ENCODE peak calls at places on chromosome 4, in six cellular contexts. C, B, H, Q, F and R are unnamed samples.

GRCh38 chr4:127400736-127401346 is 231.9 kb upstream of the INTU start:
- DNase-seq in B (peak), Q (peak), C (no peak), F (peak), H (peak), R (peak)

GRCh38 chr4:35697203-35697736 is 547.0 kb downstream of the ARAP2 start:
- DNase-seq in F (no peak), H (no peak), C (no peak), B (no peak), Q (no peak), R (no peak)

GRCh38 chr4:48254381-48255072 is 15.1 kb downstream of the TEC start:
- DNase-seq in H (peak), B (no peak), Q (no peak), C (no peak), F (no peak), R (no peak)

GRCh38 chr4:99715286-99715685 is 57.7 kb upstream of the C4orf54 start:
- DNase-seq in F (no peak), B (no peak), C (no peak), H (no peak), Q (no peak), R (no peak)

GRCh38 chr4:82737354-82737753 is 61.2 kb downstream of the SCD5 start:
- DNase-seq in B (no peak), F (no peak), H (no peak), Q (no peak), C (no peak), R (no peak)

GRCh38 chr4:118767109-118767508 is 68.8 kb downstream of the SEC24D start:
- DNase-seq in B (no peak), Q (no peak), F (no peak), H (no peak), C (no peak), R (no peak)

GRCh38 chr4:108620933-108621905 is 843 bp downstream of the RPL34 start:
- DNase-seq in F (no peak), B (no peak), Q (no peak), C (no peak), H (peak), R (no peak)

GRCh38 chr4:8653326-8654000 is 60.9 kb downstream of the CPZ start:
- DNase-seq in C (no peak), H (no peak), F (peak), B (no peak), Q (no peak), R (no peak)

GRCh38 chr4:7073526-7074390 is 5.9 kb upstream of the GRPEL1 start:
- DNase-seq in F (no peak), C (no peak), B (peak), H (peak), Q (no peak), R (peak)

GRCh38 chr4:76584235-76585152 is 149.5 kb downstream of the SHROOM3 start:
- DNase-seq in H (peak), C (no peak), Q (no peak), F (no peak), B (no peak), R (no peak)

GRCh38 chr4:7429601-7430078 is 5.1 kb downstream of the PSAPL1 start:
- DNase-seq in C (no peak), Q (no peak), H (no peak), B (no peak), F (peak), R (no peak)

GRCh38 chr4:2958446-2958845 is 4.8 kb downstream of the NOP14 start:
- DNase-seq in C (no peak), B (no peak), F (no peak), H (peak), Q (no peak), R (no peak)

GRCh38 chr4:184764601-184765000 is 30.7 kb upstream of the CENPU start:
- DNase-seq in H (no peak), C (no peak), Q (no peak), F (no peak), B (no peak), R (no peak)

GRCh38 chr4:8911311-8912088 is 39.9 kb upstream of the HMX1 start:
- DNase-seq in B (no peak), H (no peak), Q (no peak), F (peak), C (peak), R (peak)

GRCh38 chr4:164623099-164623498 is 130.8 kb upstream of the SMIM31 start:
- DNase-seq in F (no peak), C (no peak), B (no peak), Q (no peak), H (no peak), R (no peak)

GRCh38 chr4:2007804-2008670 is 737 bp downstream of the NELFA start:
- DNase-seq in H (peak), C (peak), B (no peak), Q (no peak), F (no peak), R (peak)

GRCh38 chr4:162209706-162210105 is 45.9 kb upstream of the FSTL5 start:
- DNase-seq in B (no peak), H (no peak), C (no peak), Q (no peak), F (no peak), R (no peak)

GRCh38 chr4:64250061-64250460 is 159.2 kb downstream of the TECRL start:
- DNase-seq in B (no peak), C (no peak), Q (no peak), H (no peak), F (no peak), R (no peak)

GRCh38 chr4:48141048-48141447 is 7.0 kb upstream of the TXK start:
- DNase-seq in Q (no peak), H (peak), B (no peak), C (no peak), F (no peak), R (peak)

GRCh38 chr4:89242864-89243740 is 64.5 kb downstream of the GPRIN3 start:
- DNase-seq in F (no peak), C (no peak), Q (no peak), B (no peak), H (no peak), R (no peak)

GRCh38 chr4:3233391-3234071 is 15.4 kb upstream of the MSANTD1 start:
- DNase-seq in Q (no peak), F (no peak), C (no peak), H (peak), B (no peak), R (no peak)

GRCh38 chr4:78653655-78654054 is 102.1 kb downstream of the ANXA3 start:
- DNase-seq in B (no peak), C (no peak), Q (no peak), H (peak), F (no peak), R (no peak)

GRCh38 chr4:8300832-8301231 is 31.3 kb downstream of the HTRA3 start:
- DNase-seq in C (no peak), H (no peak), F (no peak), B (no peak), Q (no peak), R (no peak)

GRCh38 chr4:1019726-1020470 is 8.5 kb downstream of the FGFRL1 start:
- DNase-seq in B (no peak), C (no peak), H (no peak), F (no peak), Q (no peak), R (no peak)

GRCh38 chr4:90028460-90028859 is 98.7 kb upstream of the CCSER1 start:
- DNase-seq in B (no peak), F (no peak), C (no peak), H (no peak), Q (no peak), R (no peak)

GRCh38 chr4:69875986-69876542 is 16.1 kb upstream of the SULT1E1 start:
- DNase-seq in Q (no peak), H (no peak), C (no peak), B (no peak), F (no peak), R (no peak)

GRCh38 chr4:184824081-184824775 is 1.5 kb downstream of the ACSL1 start:
- DNase-seq in B (no peak), H (no peak), C (no peak), Q (no peak), F (no peak), R (peak)

GRCh38 chr4:7161721-7162214 is 30.6 kb upstream of the SORCS2 start:
- DNase-seq in F (peak), Q (no peak), C (no peak), B (no peak), H (peak), R (no peak)

GRCh38 chr4:70747874-70748273 is 26.1 kb downstream of the RUFY3 start:
- DNase-seq in Q (no peak), C (no peak), F (no peak), B (no peak), H (peak), R (no peak)

GRCh38 chr4:139761461-139761860 is 95.8 kb downstream of the MGST2 start:
- DNase-seq in F (no peak), B (no peak), H (peak), Q (no peak), C (no peak), R (no peak)

GRCh38 chr4:1410491-1411325 is 4.5 kb upstream of the NKX1-1 start:
- DNase-seq in H (peak), F (peak), B (peak), C (no peak), Q (peak), R (peak)

GRCh38 chr4:52984469-52984868 is 122.4 kb downstream of the RASL11B start:
- DNase-seq in Q (no peak), B (no peak), H (peak), F (no peak), C (no peak), R (no peak)

GRCh38 chr4:175946472-175947116 is 119.0 kb upstream of the WDR17 start:
- DNase-seq in Q (no peak), F (no peak), H (peak), C (no peak), B (no peak), R (no peak)

GRCh38 chr4:87419578-87420249 is 2.7 kb upstream of the NUDT9 start:
- DNase-seq in B (no peak), H (peak), C (no peak), Q (no peak), F (no peak), R (no peak)

GRCh38 chr4:22410645-22411247 is 105.1 kb downstream of the ADGRA3 start:
- DNase-seq in C (no peak), Q (no peak), F (no peak), B (no peak), H (no peak), R (peak)

GRCh38 chr4:55781341-55781740 is 38.2 kb upstream of the EXOC1L start:
- DNase-seq in F (no peak), B (no peak), Q (no peak), C (no peak), H (no peak), R (no peak)

GRCh38 chr4:88196523-88197185 is 38.2 kb upstream of the ABCG2 start:
- DNase-seq in F (no peak), B (no peak), H (no peak), C (no peak), Q (no peak), R (no peak)

GRCh38 chr4:16196482-16197393 is 29.5 kb downstream of the TAPT1 start:
- DNase-seq in H (peak), B (peak), F (no peak), C (no peak), Q (no peak), R (no peak)
- TF ChIP-seq CTCF in H (peak), B (no peak), F (peak), C (peak), Q (peak), R (no peak)

DNA sequence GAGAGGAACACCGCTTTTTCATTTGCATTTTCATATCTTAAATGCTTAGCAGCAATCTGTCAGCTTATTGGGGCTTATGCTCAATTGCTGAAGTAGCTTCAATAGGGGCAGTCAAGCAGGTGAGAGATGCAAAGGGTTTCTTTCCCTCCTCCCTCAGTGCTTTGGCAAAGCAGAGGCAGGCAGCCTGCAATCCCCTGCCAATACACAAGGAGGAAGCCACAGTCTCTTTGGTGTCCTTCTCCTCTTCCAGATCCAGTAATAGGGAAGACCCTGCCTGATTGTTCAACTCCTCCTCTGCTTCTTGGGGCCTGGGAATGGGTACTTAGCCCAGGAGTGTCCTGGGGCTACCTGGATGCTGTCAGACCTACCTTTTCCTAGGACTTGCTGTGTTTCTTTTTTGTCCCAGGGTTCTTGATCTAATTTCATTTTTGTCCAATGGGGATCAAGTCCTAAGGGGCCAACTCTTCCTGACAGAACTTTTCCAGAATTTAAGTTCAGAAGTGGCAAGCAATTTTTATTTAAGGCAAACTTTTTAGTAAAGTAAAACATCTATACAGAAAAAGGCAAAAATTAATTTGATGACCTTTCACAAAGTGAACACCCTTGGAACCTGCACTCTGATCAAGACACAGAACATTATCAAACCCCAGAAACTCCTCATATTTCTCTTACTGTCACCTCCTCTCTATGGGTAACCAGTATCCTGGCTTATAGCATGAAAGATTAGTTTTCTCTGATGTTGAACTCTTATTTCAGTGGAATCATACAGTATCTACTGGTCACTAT is 260.3 kb downstream of the PPP3CA start:
- DNase-seq in F (no peak), Q (no peak), C (no peak), H (no peak), B (no peak), R (no peak)
- TF ChIP-seq CTCF in F (no peak), Q (no peak), C (no peak), H (no peak), B (no peak), R (no peak)

DNA sequence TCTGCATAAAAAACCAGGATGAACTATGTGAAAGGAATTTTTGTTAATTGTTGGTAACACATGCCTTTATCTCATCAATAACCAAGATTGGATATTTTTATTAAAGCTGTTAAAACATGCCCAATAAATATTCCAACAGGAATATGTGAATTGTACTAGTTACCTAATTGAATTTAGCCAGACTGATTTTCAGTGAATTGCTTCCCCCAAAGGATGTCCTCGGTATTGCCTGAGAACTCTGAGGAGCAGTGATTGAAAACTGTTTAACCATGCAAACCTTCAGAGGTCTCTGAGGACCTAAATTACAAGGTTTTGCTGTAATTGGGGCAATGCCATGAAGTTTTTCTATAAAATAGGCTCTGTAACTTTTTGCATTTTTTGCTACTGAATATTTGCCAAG is 66.6 kb downstream of the BLTP1 start:
- DNase-seq in B (no peak), Q (no peak), F (no peak), C (no peak), H (peak), R (no peak)
- TF ChIP-seq CTCF in B (no peak), Q (peak), F (no peak), C (peak), H (peak), R (peak)

DNA sequence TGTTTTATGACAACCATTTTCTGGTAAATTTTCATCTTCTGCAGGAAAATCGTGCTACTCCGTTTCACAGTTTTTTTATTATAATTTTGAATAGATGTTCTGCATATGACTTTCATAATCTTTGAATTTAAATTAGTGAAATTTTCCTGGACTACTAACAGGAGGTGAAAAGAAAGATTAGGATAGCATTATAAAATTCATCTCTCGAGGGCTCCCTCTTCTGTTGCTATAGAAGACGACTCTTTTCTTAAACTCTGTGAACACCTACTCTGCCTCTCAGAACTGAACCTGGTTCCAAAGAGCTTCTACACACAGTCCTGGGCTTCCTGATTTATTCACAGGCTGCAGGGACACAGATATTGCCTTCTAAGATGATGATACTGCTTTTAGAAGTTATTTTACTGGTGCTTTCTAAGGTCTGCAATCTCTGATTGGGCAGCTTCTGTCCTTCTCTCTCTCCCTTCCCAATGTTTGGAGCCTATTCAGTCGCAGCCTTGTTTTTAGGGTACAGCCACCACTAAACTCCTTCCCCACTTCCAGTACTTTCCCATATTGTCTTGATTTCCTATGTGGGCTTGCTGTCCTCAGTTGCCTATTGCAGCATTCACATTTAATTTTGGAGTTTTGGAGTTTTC is 10.1 kb upstream of the SAP30 start:
- DNase-seq in Q (no peak), C (no peak), H (no peak), B (no peak), F (no peak), R (no peak)
- TF ChIP-seq CTCF in Q (peak), C (peak), H (peak), B (no peak), F (no peak), R (no peak)

GRCh38 chr4:154399259-154399974 is 92.2 kb downstream of the DCHS2 start:
- DNase-seq in F (no peak), C (no peak), B (no peak), Q (no peak), H (no peak), R (no peak)
- TF ChIP-seq CTCF in F (peak), C (peak), B (no peak), Q (no peak), H (peak), R (no peak)

GRCh38 chr4:148415500-148415899 is 26.7 kb downstream of the NR3C2 start:
- DNase-seq in Q (no peak), F (no peak), C (no peak), B (no peak), H (peak), R (no peak)
- TF ChIP-seq CTCF in Q (no peak), F (no peak), C (no peak), B (no peak), H (peak), R (no peak)